ENCODE peak calls at places on chromosomes 7 and 10, in six cellular contexts. T is astrocyte; B is activated naive CD4-positive, alpha-beta T cell treated with Interleukin-2 at 50 U/mL for 16 hours; K is GM03348; M is activated T-cell treated with anti-CD3 and anti-CD28 coated beads for 1 hour; D is H1. G is an unnamed sample.

GRCh38 chr10:113187066-113187777 is 237.2 kb downstream of the TCF7L2 start:
- DNase-seq in T (peak; percentile 10), B (no peak), K (no peak), M (no peak), D (no peak), G (peak; percentile 31)

GRCh38 chr7:107934991-107935770 is 44.2 kb downstream of the DLD start:
- DNase-seq in T (peak; percentile 91), B (no peak), K (no peak), M (no peak), D (no peak), G (peak; percentile 67)

GRCh38 chr7:2886391-2886790 is 42.3 kb upstream of the GNA12 start:
- DNase-seq in T (no peak), B (no peak), K (no peak), M (no peak), D (no peak), G (no peak)

GRCh38 chr10:68705548-68705947 is 15.5 kb upstream of the CCAR1 start:
- DNase-seq in T (no peak), B (no peak), K (no peak), M (no peak), D (no peak), G (no peak)

GRCh38 chr10:27065084-27065483 is 35.2 kb downstream of the ANKRD26 start:
- DNase-seq in T (no peak), B (no peak), K (no peak), M (no peak), D (no peak), G (no peak)

GRCh38 chr7:28771901-28772622 is 186.1 kb downstream of the TRIL start:
- DNase-seq in T (no peak), B (no peak), K (no peak), M (no peak), D (no peak), G (no peak)

GRCh38 chr7:45901566-45901965 is 13.3 kb downstream of the IGFBP1 start:
- DNase-seq in T (no peak), B (no peak), K (no peak), M (no peak), D (no peak), G (no peak)

GRCh38 chr10:14658331-14659122 is 116.2 kb downstream of the FAM107B start:
- DNase-seq in T (peak; percentile 91), B (no peak), K (peak; percentile 40), M (no peak), D (no peak), G (peak; percentile 88)

GRCh38 chr7:87330942-87331341 is 14.5 kb upstream of the CROT start:
- DNase-seq in T (no peak), B (no peak), K (no peak), M (no peak), D (no peak), G (no peak)

GRCh38 chr7:34086064-34086463 is 180.7 kb downstream of the BMPER start:
- DNase-seq in T (no peak), B (no peak), K (no peak), M (no peak), D (no peak), G (no peak)

GRCh38 chr10:77451886-77452285 is 185.7 kb downstream of the KCNMA1 start:
- DNase-seq in T (no peak), B (no peak), K (no peak), M (no peak), D (no peak), G (no peak)

GRCh38 chr10:1149793-1150637 is 93.8 kb downstream of the WDR37 start:
- DNase-seq in T (no peak), B (peak; percentile 14), K (no peak), M (no peak), D (no peak), G (no peak)

GRCh38 chr10:77564781-77565589 is 72.6 kb downstream of the KCNMA1 start:
- DNase-seq in T (peak; percentile 52), B (no peak), K (peak; percentile 74), M (no peak), D (peak; percentile 82), G (peak; percentile 23)

GRCh38 chr10:8051851-8052257 is 2.6 kb upstream of the GATA3 start:
- DNase-seq in T (no peak), B (no peak), K (no peak), M (no peak), D (no peak), G (no peak)

GRCh38 chr7:98133181-98133580 is 26.5 kb downstream of the LMTK2 start:
- DNase-seq in T (peak; percentile 14), B (no peak), K (no peak), M (no peak), D (no peak), G (peak; percentile 69)

GRCh38 chr10:63887026-63887589 is 365.9 kb downstream of the REEP3 start:
- DNase-seq in T (no peak), B (no peak), K (no peak), M (no peak), D (peak; percentile 61), G (no peak)

GRCh38 chr7:154424370-154424769 is 372.2 kb downstream of the DPP6 start:
- DNase-seq in T (no peak), B (no peak), K (no peak), M (no peak), D (no peak), G (no peak)

GRCh38 chr7:48525726-48526374 is 354.6 kb downstream of the ABCA13 start:
- DNase-seq in T (no peak), B (no peak), K (no peak), M (no peak), D (no peak), G (no peak)

GRCh38 chr10:119301397-119301796 is 94.0 kb downstream of the GRK5 start:
- DNase-seq in T (no peak), B (peak; percentile 70), K (no peak), M (peak; percentile 42), D (no peak), G (no peak)

GRCh38 chr7:84722086-84722485 is 464.8 kb downstream of the SEMA3D start:
- DNase-seq in T (no peak), B (no peak), K (peak; percentile 28), M (no peak), D (no peak), G (peak; percentile 42)

GRCh38 chr7:15508258-15508657 is 53.6 kb downstream of the AGMO start:
- DNase-seq in T (peak; percentile 4), B (no peak), K (no peak), M (no peak), D (no peak), G (peak; percentile 26)

GRCh38 chr7:28358423-28358868 is 53.9 kb upstream of the CREB5 start:
- DNase-seq in T (peak; percentile 99), B (no peak), K (peak; percentile 86), M (no peak), D (peak; percentile 65), G (peak; percentile 91)

GRCh38 chr10:62805139-62806092 is 896 bp downstream of the ADO start:
- DNase-seq in T (peak; percentile 38), B (peak; percentile 19), K (peak; percentile 77), M (no peak), D (no peak), G (peak; percentile 55)

GRCh38 chr7:33982425-33982786 is 77.1 kb downstream of the BMPER start:
- DNase-seq in T (peak; percentile 63), B (no peak), K (peak; percentile 27), M (no peak), D (no peak), G (peak; percentile 84)

GRCh38 chr10:99834410-99834809 is 52.0 kb downstream of the ABCC2 start:
- DNase-seq in T (peak; percentile 56), B (no peak), K (peak; percentile 77), M (no peak), D (no peak), G (peak; percentile 87)

GRCh38 chr7:106068986-106069385 is 43.1 kb downstream of the SYPL1 start:
- DNase-seq in T (no peak), B (no peak), K (peak; percentile 84), M (no peak), D (no peak), G (no peak)

GRCh38 chr10:56586391-56586790 is 225.3 kb upstream of the ZWINT start:
- DNase-seq in T (no peak), B (no peak), K (no peak), M (no peak), D (no peak), G (no peak)

GRCh38 chr10:2978111-2978510 is 89.2 kb upstream of the PFKP start:
- DNase-seq in T (peak; percentile 57), B (no peak), K (peak; percentile 78), M (no peak), D (no peak), G (peak; percentile 75)

GRCh38 chr7:90621892-90622182 is 25.7 kb downstream of the CDK14 start:
- DNase-seq in T (no peak), B (no peak), K (no peak), M (no peak), D (peak; percentile 38), G (peak; percentile 31)

G was measured in iris pigment epithelial cell.